ENCODE peak calls at places on chromosomes 6 and 20, in four cellular contexts. I is uterus, V is breast epithelium, Y is esophagus muscularis mucosa. R is an unnamed sample.

GRCh38 chr6:74519172-74519571 is 686.7 kb downstream of the COL12A1 start:
- DNase-seq in I (no peak), V (no peak), Y (no peak), R (peak)

GRCh38 chr6:154792761-154793160 is 59.5 kb downstream of the SCAF8 start:
- DNase-seq in I (no peak), V (no peak), Y (no peak), R (no peak)

GRCh38 chr20:21104921-21105320 is 1.2 kb downstream of the LINC00237 start:
- DNase-seq in I (no peak), V (no peak), Y (peak), R (no peak)

GRCh38 chr6:112571886-112572285 is 224.8 kb downstream of the RFPL4B start:
- DNase-seq in I (no peak), V (no peak), Y (no peak), R (no peak)

GRCh38 chr6:22343864-22344263 is 47.0 kb upstream of the PRL start:
- DNase-seq in I (no peak), V (no peak), Y (no peak), R (no peak)

GRCh38 chr6:11855743-11856142 is 77.1 kb upstream of the ADTRP start:
- DNase-seq in I (no peak), V (no peak), Y (no peak), R (no peak)

GRCh38 chr6:3899061-3899460 is 49.9 kb downstream of the FAM50B start:
- DNase-seq in I (no peak), V (no peak), Y (no peak), R (no peak)

GRCh38 chr20:31710423-31711250 is 12.0 kb downstream of the BCL2L1 start:
- DNase-seq in I (no peak), V (peak), Y (no peak), R (no peak)

GRCh38 chr20:14189794-14190402 is 147.5 kb downstream of the FLRT3 start:
- DNase-seq in I (no peak), V (no peak), Y (no peak), R (peak)

GRCh38 chr6:33716890-33717632 is 5.6 kb upstream of the UQCC2 start:
- DNase-seq in I (no peak), V (no peak), Y (no peak), R (no peak)

GRCh38 chr20:34199183-34199582 is 42.0 kb upstream of the ASIP start:
- DNase-seq in I (no peak), V (no peak), Y (no peak), R (no peak)
- TF ChIP-seq CTCF in I (no peak), V (no peak), Y (no peak), R (no peak)

GRCh38 chr6:168270274-168271174 is 49.1 kb downstream of the DACT2 start:
- DNase-seq in I (no peak), V (no peak), Y (no peak), R (no peak)

GRCh38 chr6:168265394-168265793 is 54.2 kb downstream of the DACT2 start:
- DNase-seq in I (no peak), V (no peak), Y (no peak), R (no peak)

GRCh38 chr6:168265827-168266815 is 53.5 kb downstream of the DACT2 start:
- DNase-seq in I (no peak), V (no peak), Y (no peak), R (no peak)

GRCh38 chr6:168269455-168270243 is 49.9 kb downstream of the DACT2 start:
- DNase-seq in I (no peak), V (no peak), Y (no peak), R (no peak)

GRCh38 chr6:168268755-168269154 is 50.8 kb downstream of the DACT2 start:
- DNase-seq in I (no peak), V (no peak), Y (no peak), R (no peak)
- H3K4me3 ChIP-seq in I (no peak), V (no peak), Y (no peak), R (no peak)

GRCh38 chr6:20061952-20062351 is 150.3 kb downstream of the MBOAT1 start:
- DNase-seq in I (no peak), V (no peak), Y (no peak), R (no peak)

GRCh38 chr6:20060252-20060651 is 152.0 kb downstream of the MBOAT1 start:
- DNase-seq in I (no peak), V (no peak), Y (peak), R (no peak)

GRCh38 chr6:20056350-20056992 is 155.8 kb downstream of the MBOAT1 start:
- DNase-seq in I (no peak), V (no peak), Y (no peak), R (peak)

GRCh38 chr6:20058912-20059311 is 153.4 kb downstream of the MBOAT1 start:
- DNase-seq in I (no peak), V (no peak), Y (no peak), R (no peak)
- TF ChIP-seq CTCF in I (no peak), V (no peak), Y (no peak), R (no peak)

GRCh38 chr6:2871102-2871501 is 29.4 kb upstream of the SERPINB1 start:
- DNase-seq in I (no peak), V (no peak), Y (no peak), R (no peak)
- H3K4me3 ChIP-seq in I (no peak), V (no peak), Y (no peak), R (no peak)

GRCh38 chr20:44254073-44254472 is 7.0 kb downstream of the GDAP1L1 start:
- DNase-seq in I (no peak), V (no peak), Y (no peak), R (no peak)

GRCh38 chr20:44248420-44248759 is 1.3 kb downstream of the GDAP1L1 start:
- DNase-seq in I (no peak), V (no peak), Y (no peak), R (no peak)

GRCh38 chr20:44253528-44253927 is 6.4 kb downstream of the GDAP1L1 start:
- DNase-seq in I (no peak), V (no peak), Y (no peak), R (no peak)

GRCh38 chr20:44247676-44248419 is 740 bp downstream of the GDAP1L1 start:
- DNase-seq in I (peak), V (no peak), Y (no peak), R (no peak)

GRCh38 chr20:44251284-44251683 is 4.2 kb downstream of the GDAP1L1 start:
- DNase-seq in I (no peak), V (no peak), Y (no peak), R (no peak)
- TF ChIP-seq CTCF in I (no peak), V (no peak), Y (no peak), R (no peak)

GRCh38 chr20:1617055-1617454 is 2.8 kb downstream of the SIRPB1 start:
- DNase-seq in I (no peak), V (no peak), Y (no peak), R (no peak)

GRCh38 chr20:1618954-1619550 is 757 bp downstream of the SIRPB1 start:
- DNase-seq in I (no peak), V (no peak), Y (peak), R (no peak)

GRCh38 chr20:1619861-1620444 is at the start of gene SIRPB1:
- DNase-seq in I (no peak), V (no peak), Y (peak), R (no peak)

GRCh38 chr20:1622450-1622849 is 2.6 kb upstream of the SIRPB1 start:
- DNase-seq in I (no peak), V (no peak), Y (peak), R (no peak)

GRCh38 chr20:1618479-1618878 is 1.3 kb downstream of the SIRPB1 start:
- DNase-seq in I (no peak), V (no peak), Y (no peak), R (no peak)
- H3K4me3 ChIP-seq in I (no peak), V (no peak), Y (no peak), R (no peak)

DNA sequence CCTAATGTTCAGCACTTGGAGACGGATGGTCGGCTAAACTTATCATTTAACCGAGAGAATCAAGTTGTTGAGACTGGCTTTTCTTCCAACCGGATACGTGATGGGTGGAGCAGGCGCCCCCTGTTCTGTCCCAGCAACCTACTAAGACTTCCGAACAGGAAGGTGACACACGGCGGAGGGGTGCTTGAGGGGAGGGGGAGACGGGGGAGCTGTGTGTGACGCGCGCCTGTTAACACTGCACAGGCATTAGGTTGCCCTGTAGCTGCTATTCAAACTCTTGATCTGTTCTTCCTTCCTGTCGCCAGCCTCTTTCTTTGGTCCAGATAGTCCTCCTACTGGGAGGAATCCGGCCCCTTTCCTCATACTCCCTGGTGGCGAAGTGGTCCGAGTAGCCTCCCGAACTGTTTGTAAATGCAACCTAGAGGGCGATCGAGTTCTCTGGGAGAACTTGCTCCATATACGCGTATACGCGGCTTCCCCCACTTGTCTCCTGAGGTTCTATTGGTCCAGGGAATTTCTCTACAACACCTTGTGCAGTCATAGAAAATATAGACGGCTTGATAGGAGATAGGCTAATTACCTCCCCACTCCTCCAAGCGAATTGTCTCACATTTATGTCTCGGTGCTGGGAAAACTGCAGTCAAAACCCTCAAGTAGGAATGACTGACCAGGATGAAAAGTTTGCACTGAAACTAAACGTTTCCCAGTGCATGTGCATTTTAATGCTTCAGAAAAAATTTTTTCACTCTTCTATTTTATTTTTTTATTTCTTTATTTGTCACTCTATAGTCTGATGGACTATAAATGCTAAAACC is 126.0 kb upstream of the SLC2A12 start:
- DNase-seq in I (peak), V (peak), Y (peak), R (peak)
- TF ChIP-seq CTCF in I (peak), V (peak), Y (peak), R (peak)

R was measured in AG09309.